ENCODE peak calls at places on chromosomes 11 and 22, in four cellular contexts. One of them, this sample, is unnamed. For H3K4me1, the result is how much of the 10 kb centered on the place peaks cover.

GRCh38 chr11:19200410-19201201 is 1.2 kb downstream of the CSRP3 start:
- DNase-seq in left ventricle myocardium inferior: no peak
- DNase-seq in spleen: no peak
- DNase-seq in tibial artery: no peak
- DNase-seq in this sample: no peak

GRCh38 chr11:1308745-1309497 is 511 bp downstream of the TOLLIP start:
- DNase-seq in left ventricle myocardium inferior: no peak
- DNase-seq in spleen: no peak
- DNase-seq in tibial artery: no peak
- DNase-seq in this sample: no peak

GRCh38 chr11:111308140-111308539 is 9.8 kb downstream of the POU2AF3 start:
- DNase-seq in left ventricle myocardium inferior: no peak
- DNase-seq in spleen: no peak
- DNase-seq in tibial artery: no peak
- DNase-seq in this sample: no peak

GRCh38 chr11:60338053-60338452 is 11.0 kb downstream of the MS4A6E start:
- DNase-seq in left ventricle myocardium inferior: no peak
- DNase-seq in spleen: no peak
- DNase-seq in tibial artery: no peak
- DNase-seq in this sample: no peak

GRCh38 chr11:69337211-69337721 is 43.3 kb downstream of the MYEOV start:
- DNase-seq in left ventricle myocardium inferior: no peak
- DNase-seq in spleen: no peak
- DNase-seq in tibial artery: no peak
- DNase-seq in this sample: no peak

GRCh38 chr22:38461414-38462081 is 6.3 kb upstream of the KDELR3 start:
- DNase-seq in left ventricle myocardium inferior: peak
- DNase-seq in spleen: peak
- DNase-seq in tibial artery: peak
- DNase-seq in this sample: peak

GRCh38 chr11:56967726-56968125 is 21.0 kb upstream of the OR5AK2 start:
- DNase-seq in left ventricle myocardium inferior: no peak
- DNase-seq in spleen: no peak
- DNase-seq in tibial artery: no peak
- DNase-seq in this sample: no peak

GRCh38 chr11:2555891-2556290 is 111.1 kb downstream of the KCNQ1 start:
- DNase-seq in left ventricle myocardium inferior: no peak
- DNase-seq in spleen: peak
- DNase-seq in tibial artery: no peak
- DNase-seq in this sample: peak

GRCh38 chr22:25281675-25282345 is 62.4 kb downstream of the CRYBB2 start:
- DNase-seq in left ventricle myocardium inferior: no peak
- DNase-seq in spleen: no peak
- DNase-seq in tibial artery: no peak
- DNase-seq in this sample: no peak

GRCh38 chr11:102806296-102806695 is 8.3 kb upstream of the MMP1 start:
- DNase-seq in left ventricle myocardium inferior: no peak
- DNase-seq in spleen: no peak
- DNase-seq in tibial artery: no peak
- DNase-seq in this sample: no peak

GRCh38 chr11:68312117-68312779 is at the start of gene LRP5:
- DNase-seq in left ventricle myocardium inferior: peak
- DNase-seq in spleen: no peak
- DNase-seq in tibial artery: no peak
- DNase-seq in this sample: no peak

GRCh38 chr22:23800297-23801237 is 13.8 kb downstream of the SMARCB1 start:
- DNase-seq in left ventricle myocardium inferior: no peak
- DNase-seq in spleen: peak
- DNase-seq in tibial artery: no peak
- DNase-seq in this sample: no peak

GRCh38 chr11:72421351-72421750 is 13.0 kb downstream of the CLPB start:
- DNase-seq in left ventricle myocardium inferior: no peak
- DNase-seq in spleen: no peak
- DNase-seq in tibial artery: no peak
- DNase-seq in this sample: no peak

GRCh38 chr11:63760487-63761079 is 8.0 kb downstream of the ZFTA start:
- DNase-seq in left ventricle myocardium inferior: no peak
- DNase-seq in spleen: no peak
- DNase-seq in tibial artery: no peak
- DNase-seq in this sample: no peak

GRCh38 chr11:12019337-12019736 is 10.9 kb upstream of the DKK3 start:
- DNase-seq in left ventricle myocardium inferior: no peak
- DNase-seq in spleen: no peak
- DNase-seq in tibial artery: no peak
- DNase-seq in this sample: no peak

GRCh38 chr11:83159901-83160865 is 3.3 kb downstream of the PCF11 start:
- DNase-seq in left ventricle myocardium inferior: no peak
- DNase-seq in spleen: peak
- DNase-seq in tibial artery: no peak
- DNase-seq in this sample: no peak

GRCh38 chr22:44870021-44870420 is 117.6 kb downstream of the ARHGAP8 start:
- DNase-seq in left ventricle myocardium inferior: no peak
- DNase-seq in spleen: no peak
- DNase-seq in tibial artery: no peak
- DNase-seq in this sample: no peak

GRCh38 chr11:121688860-121689614 is 236.3 kb upstream of the SORL1-AS1 start:
- DNase-seq in left ventricle myocardium inferior: no peak
- DNase-seq in spleen: no peak
- DNase-seq in tibial artery: no peak
- DNase-seq in this sample: no peak

GRCh38 chr11:126917531-126918204 is 82.9 kb downstream of the KIRREL3 start:
- DNase-seq in left ventricle myocardium inferior: no peak
- DNase-seq in spleen: no peak
- DNase-seq in tibial artery: no peak
- DNase-seq in this sample: no peak

GRCh38 chr11:134275534-134276395 is at the start of gene GLB1L3:
- DNase-seq in left ventricle myocardium inferior: no peak
- DNase-seq in spleen: peak
- DNase-seq in tibial artery: no peak
- DNase-seq in this sample: no peak

DNA sequence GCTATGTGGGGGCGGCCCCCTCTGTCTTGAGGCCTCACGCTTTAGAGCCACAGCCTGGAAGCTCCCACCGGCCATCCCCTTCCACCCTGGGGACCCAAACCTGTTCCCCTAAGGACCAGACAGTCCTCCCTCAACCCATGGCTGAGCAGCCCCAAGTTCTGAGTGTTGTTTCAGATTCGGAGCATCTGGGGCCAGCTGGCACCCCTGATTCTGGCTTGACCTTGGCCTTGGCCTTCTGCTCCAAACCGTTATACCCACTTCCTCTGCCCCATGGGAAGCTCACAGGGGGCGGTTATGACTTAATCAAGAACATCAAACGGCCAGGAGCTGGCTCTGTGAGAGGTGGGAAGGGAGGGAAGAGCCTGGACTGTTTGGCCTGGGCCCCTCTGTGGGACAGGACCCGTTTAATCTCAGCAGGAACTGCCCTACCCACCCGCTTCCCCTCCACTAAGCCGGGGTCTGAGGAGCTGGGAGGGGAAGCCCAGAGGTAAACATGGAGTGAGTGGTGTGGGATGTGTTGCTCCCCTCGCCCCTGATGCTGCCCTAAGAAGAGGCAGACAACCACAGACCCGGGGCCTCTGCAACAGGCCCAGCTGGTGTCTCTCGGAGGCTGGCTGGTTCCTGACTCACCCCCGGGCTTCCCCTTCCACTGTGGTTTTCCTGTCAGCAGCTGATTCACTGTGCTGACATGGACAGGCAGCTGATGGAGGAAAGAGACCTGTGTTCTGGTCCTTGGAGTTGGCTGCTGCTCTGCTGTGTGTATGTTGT is 3.4 kb downstream of the CD82 start:
- DNase-seq in left ventricle myocardium inferior: peak
- DNase-seq in spleen: peak
- DNase-seq in tibial artery: peak
- DNase-seq in this sample: peak
- H3K4me1 ChIP-seq in left ventricle myocardium inferior: half or more
- H3K4me1 ChIP-seq in spleen: half or more
- H3K4me1 ChIP-seq in tibial artery: half or more
- H3K4me1 ChIP-seq in this sample: half or more

GRCh38 chr11:66291303-66291705 is 390 bp upstream of the TMEM151A start:
- DNase-seq in left ventricle myocardium inferior: no peak
- DNase-seq in spleen: no peak
- DNase-seq in tibial artery: no peak
- DNase-seq in this sample: no peak
- H3K4me3 ChIP-seq in left ventricle myocardium inferior: peak
- H3K4me3 ChIP-seq in spleen: peak
- H3K4me3 ChIP-seq in tibial artery: no peak
- H3K4me3 ChIP-seq in this sample: peak

GRCh38 chr22:42613869-42614268 is 814 bp downstream of the POLDIP3 start:
- DNase-seq in left ventricle myocardium inferior: no peak
- DNase-seq in spleen: no peak
- DNase-seq in tibial artery: no peak
- DNase-seq in this sample: no peak

GRCh38 chr22:42611076-42611475 is 3.6 kb downstream of the POLDIP3 start:
- DNase-seq in left ventricle myocardium inferior: no peak
- DNase-seq in spleen: no peak
- DNase-seq in tibial artery: no peak
- DNase-seq in this sample: no peak

GRCh38 chr22:42610211-42610610 is 4.5 kb downstream of the POLDIP3 start:
- DNase-seq in left ventricle myocardium inferior: no peak
- DNase-seq in spleen: no peak
- DNase-seq in tibial artery: no peak
- DNase-seq in this sample: no peak

GRCh38 chr22:42614312-42615091 is at the start of gene POLDIP3:
- DNase-seq in left ventricle myocardium inferior: peak
- DNase-seq in spleen: peak
- DNase-seq in tibial artery: peak
- DNase-seq in this sample: peak

GRCh38 chr22:42612336-42612735 is 2.3 kb downstream of the POLDIP3 start:
- DNase-seq in left ventricle myocardium inferior: no peak
- DNase-seq in spleen: no peak
- DNase-seq in tibial artery: no peak
- DNase-seq in this sample: no peak
- H3K4me1 ChIP-seq in left ventricle myocardium inferior: half or more
- H3K4me1 ChIP-seq in spleen: half or more
- H3K4me1 ChIP-seq in tibial artery: half or more
- H3K4me1 ChIP-seq in this sample: half or more

GRCh38 chr11:114110123-114110522 is 50.6 kb downstream of the ZBTB16 start:
- DNase-seq in left ventricle myocardium inferior: no peak
- DNase-seq in spleen: no peak
- DNase-seq in tibial artery: no peak
- DNase-seq in this sample: no peak
- H3K4me3 ChIP-seq in left ventricle myocardium inferior: peak
- H3K4me3 ChIP-seq in spleen: no peak
- H3K4me3 ChIP-seq in tibial artery: no peak
- H3K4me3 ChIP-seq in this sample: no peak